ENCODE peak calls at places on chromosomes 16 and 17, in nine cellular contexts. A, Q, P, W, V, U, J, L and S are unnamed samples.

GRCh38 chr17:45296833-45297124 is 20.0 kb downstream of the MAP3K14 start:
- DNase-seq in A (no peak), Q (no peak), P (no peak), W (no peak), V (no peak), U (no peak), J (no peak), L (no peak), S (no peak)

GRCh38 chr17:65495255-65496060 is 66.0 kb downstream of the AXIN2 start:
- DNase-seq in A (no peak), Q (peak), P (peak), W (peak), V (no peak), U (no peak), J (no peak), L (peak), S (peak)

GRCh38 chr17:75693500-75694481 is 26.7 kb downstream of the SAP30BP start:
- DNase-seq in A (peak), Q (peak), P (no peak), W (peak), V (no peak), U (no peak), J (peak), L (no peak), S (peak)

GRCh38 chr17:28643979-28644781 is 778 bp downstream of the BLTP2 start:
- DNase-seq in A (no peak), Q (peak), P (peak), W (peak), V (no peak), U (peak), J (peak), L (peak), S (peak)

GRCh38 chr17:45294506-45294905 is 22.3 kb downstream of the MAP3K14 start:
- DNase-seq in A (no peak), Q (peak), P (no peak), W (no peak), V (no peak), U (no peak), J (no peak), L (no peak), S (no peak)

GRCh38 chr17:80151333-80151732 is 4.4 kb upstream of the EIF4A3 start:
- DNase-seq in A (no peak), Q (peak), P (no peak), W (no peak), V (no peak), U (no peak), J (peak), L (no peak), S (no peak)

GRCh38 chr16:55496509-55497145 is 12.2 kb upstream of the LPCAT2 start:
- DNase-seq in A (no peak), Q (no peak), P (no peak), W (no peak), V (no peak), U (no peak), J (no peak), L (no peak), S (no peak)

GRCh38 chr17:61463068-61463980 is 11.1 kb downstream of the TBX4 start:
- DNase-seq in A (no peak), Q (no peak), P (no peak), W (peak), V (no peak), U (no peak), J (no peak), L (no peak), S (no peak)

GRCh38 chr17:6439951-6440350 is 4.3 kb upstream of the PIMREG start:
- DNase-seq in A (no peak), Q (peak), P (peak), W (peak), V (no peak), U (no peak), J (no peak), L (no peak), S (peak)

GRCh38 chr17:39152134-39152884 is 872 bp upstream of the PLXDC1 start:
- DNase-seq in A (no peak), Q (no peak), P (peak), W (no peak), V (no peak), U (no peak), J (no peak), L (no peak), S (peak)

GRCh38 chr17:19009970-19010369 is 5.4 kb upstream of the FAM83G start:
- DNase-seq in A (no peak), Q (no peak), P (no peak), W (no peak), V (no peak), U (no peak), J (no peak), L (no peak), S (no peak)

GRCh38 chr17:15287533-15288267 is 22.6 kb upstream of the PMP22 start:
- DNase-seq in A (no peak), Q (no peak), P (no peak), W (no peak), V (no peak), U (no peak), J (no peak), L (no peak), S (no peak)

GRCh38 chr17:80124351-80124981 is 22.5 kb downstream of the EIF4A3 start:
- DNase-seq in A (no peak), Q (no peak), P (peak), W (peak), V (no peak), U (no peak), J (peak), L (no peak), S (peak)